ENCODE peak calls at places on chromosomes 4 and X, in nine cellular contexts. J is frontal cortex; X is SK-N-SH; D is fibroblast of mammary gland; O is T-cell; B is activated CD4-positive, alpha-beta T cell treated with anti-CD3 and anti-CD28 coated beads, Interleukin-2, amount 10 ng/mL, durations not matched to agents 7 days and 5 days; Z is activated naive CD8-positive, alpha-beta T cell treated with anti-CD3 and anti-CD28 coated beads, Interleukin-2, amount 50 U/mL, for 16 hours; Y is NCI-H446; R is RWPE1. L is an unnamed sample.

GRCh38 chr4:30208731-30209435 is 511.3 kb upstream of the PCDH7 start:
- DNase-seq in Z (no peak), O (no peak), B (no peak), R (peak), Y (no peak), X (no peak), D (peak), J (no peak), L (no peak)

GRCh38 chr4:132956951-132957350 is 192.1 kb upstream of the PCDH10 start:
- DNase-seq in O (no peak), Y (no peak), J (no peak), D (no peak), X (no peak), Z (no peak), B (no peak), R (no peak), L (no peak)

GRCh38 chr4:68447201-68447600 is at the start of gene TMPRSS11E:
- DNase-seq in X (no peak), Z (no peak), R (no peak), O (no peak), D (no peak), Y (no peak), B (no peak), J (no peak), L (no peak)

GRCh38 chr4:112813790-112814189 is 176.8 kb downstream of the LARP7 start:
- DNase-seq in O (no peak), B (no peak), Z (no peak), R (no peak), J (no peak), D (peak), Y (no peak), X (no peak), L (no peak)

GRCh38 chr4:182261651-182262223 is 18.5 kb downstream of the TENM3 start:
- DNase-seq in X (no peak), D (no peak), O (no peak), B (no peak), R (no peak), Z (no peak), J (no peak), Y (no peak), L (no peak)

GRCh38 chrX:50402886-50403285 is 67.7 kb downstream of the DGKK start:
- DNase-seq in O (no peak), R (no peak), B (no peak), X (no peak), D (no peak), Y (no peak), J (no peak), Z (no peak), L (no peak)

GRCh38 chrX:49310371-49310770 is 6.9 kb downstream of the GAGE10 start:
- DNase-seq in B (no peak), R (no peak), Y (no peak), D (no peak), X (no peak), Z (no peak), O (no peak), J (no peak), L (no peak)

GRCh38 chrX:31178769-31179125 is 106.9 kb upstream of the FTHL17 start:
- DNase-seq in J (no peak), B (no peak), X (no peak), Y (no peak), Z (no peak), D (peak), R (no peak), O (no peak), L (no peak)

GRCh38 chrX:153438522-153438921 is 7.3 kb downstream of the TREX2 start:
- DNase-seq in Z (no peak), B (no peak), D (peak), X (no peak), J (no peak), Y (no peak), O (no peak), R (no peak), L (peak)

GRCh38 chrX:119885554-119886428 is 9.9 kb upstream of the AKAP14 start:
- DNase-seq in R (no peak), Z (no peak), J (no peak), Y (no peak), D (peak), O (no peak), B (peak), X (no peak), L (no peak)

GRCh38 chr4:138241281-138242075 is 671 bp downstream of the SLC7A11 start:
- DNase-seq in Z (no peak), J (no peak), B (peak), O (no peak), X (no peak), D (peak), R (peak), Y (no peak), L (no peak)

GRCh38 chr4:77800483-77801259 is 18.5 kb downstream of the CNOT6L start:
- DNase-seq in O (no peak), D (peak), Y (no peak), X (no peak), Z (no peak), R (no peak), J (no peak), B (no peak), L (no peak)

GRCh38 chrX:2960861-2961515 is 31.8 kb upstream of the ARSD start:
- DNase-seq in D (no peak), B (no peak), X (no peak), J (no peak), R (no peak), Y (no peak), Z (no peak), O (no peak), L (no peak)

GRCh38 chr4:7282094-7282370 is 89.7 kb downstream of the SORCS2 start:
- DNase-seq in O (no peak), J (no peak), B (no peak), Z (no peak), D (no peak), X (peak), R (no peak), Y (no peak), L (no peak)

GRCh38 chr4:186820371-186820990 is 96.8 kb upstream of the FAT1 start:
- DNase-seq in R (no peak), Z (no peak), Y (no peak), D (peak), B (no peak), O (no peak), X (peak), J (no peak), L (no peak)

GRCh38 chr4:185999207-185999606 is 69.7 kb upstream of the TLR3 start:
- DNase-seq in J (no peak), X (no peak), D (no peak), Z (no peak), B (no peak), R (no peak), Y (no peak), O (no peak), L (no peak)

GRCh38 chr4:52959545-52959944 is 97.4 kb downstream of the RASL11B start:
- DNase-seq in J (no peak), R (no peak), X (no peak), B (no peak), Z (no peak), Y (no peak), D (peak), O (no peak), L (no peak)

GRCh38 chrX:17448188-17448587 is 73.2 kb downstream of the NHS start:
- DNase-seq in O (no peak), B (no peak), D (no peak), X (no peak), Y (no peak), Z (no peak), J (no peak), R (no peak), L (no peak)

GRCh38 chr4:1172971-1173757 is 781 bp upstream of the SPON2 start:
- DNase-seq in B (no peak), Z (no peak), J (no peak), X (peak), O (no peak), R (no peak), Y (no peak), D (peak), L (no peak)

GRCh38 chrX:13570245-13570573 is 808 bp downstream of the EGFL6 start:
- DNase-seq in Y (no peak), J (no peak), B (no peak), Z (no peak), R (no peak), D (no peak), X (no peak), O (no peak), L (no peak)

GRCh38 chrX:50068893-50069292 is 131.9 kb downstream of the AKAP4 start:
- DNase-seq in X (no peak), J (no peak), R (no peak), D (no peak), Y (no peak), B (no peak), Z (no peak), O (no peak), L (no peak)